ENCODE peak calls at places on chromosomes 16 and 17, in seven cellular contexts. One of them, this sample, is unnamed.

GRCh38 chr17:43528988-43529814 is 16.9 kb downstream of the ETV4 start:
- DNase-seq in prostate gland: no peak
- DNase-seq in activated CD4-positive, alpha-beta T cell treated with anti-CD3 and anti-CD28 coated beads for 48 hours: no peak
- DNase-seq in left colon: no peak
- DNase-seq in activated effector memory CD4-positive, alpha-beta T cell treated with anti-CD3 and anti-CD28 coated beads, Interleukin-2, amount 50 U/mL, for 16 hours: no peak
- DNase-seq in NCI-H2081: no peak
- DNase-seq in T-helper 17 cell: no peak
- DNase-seq in this sample: no peak

GRCh38 chr16:84548971-84549844 is 44.7 kb upstream of the MEAK7 start:
- DNase-seq in prostate gland: no peak
- DNase-seq in activated CD4-positive, alpha-beta T cell treated with anti-CD3 and anti-CD28 coated beads for 48 hours: peak; percentile 60
- DNase-seq in left colon: no peak
- DNase-seq in activated effector memory CD4-positive, alpha-beta T cell treated with anti-CD3 and anti-CD28 coated beads, Interleukin-2, amount 50 U/mL, for 16 hours: peak; percentile 81
- DNase-seq in NCI-H2081: peak; percentile 8
- DNase-seq in T-helper 17 cell: peak; percentile 26
- DNase-seq in this sample: no peak

GRCh38 chr16:57696240-57696639 is 1.6 kb downstream of the DRC7 start:
- DNase-seq in prostate gland: no peak
- DNase-seq in activated CD4-positive, alpha-beta T cell treated with anti-CD3 and anti-CD28 coated beads for 48 hours: no peak
- DNase-seq in left colon: no peak
- DNase-seq in activated effector memory CD4-positive, alpha-beta T cell treated with anti-CD3 and anti-CD28 coated beads, Interleukin-2, amount 50 U/mL, for 16 hours: no peak
- DNase-seq in NCI-H2081: no peak
- DNase-seq in T-helper 17 cell: no peak
- DNase-seq in this sample: no peak

GRCh38 chr17:35934760-35935159 is 4.2 kb upstream of the RDM1 start:
- DNase-seq in prostate gland: no peak
- DNase-seq in activated CD4-positive, alpha-beta T cell treated with anti-CD3 and anti-CD28 coated beads for 48 hours: no peak
- DNase-seq in left colon: no peak
- DNase-seq in activated effector memory CD4-positive, alpha-beta T cell treated with anti-CD3 and anti-CD28 coated beads, Interleukin-2, amount 50 U/mL, for 16 hours: no peak
- DNase-seq in NCI-H2081: no peak
- DNase-seq in T-helper 17 cell: no peak
- DNase-seq in this sample: no peak

GRCh38 chr16:583815-584591 is 5.9 kb upstream of the RAB40C start:
- DNase-seq in prostate gland: no peak
- DNase-seq in activated CD4-positive, alpha-beta T cell treated with anti-CD3 and anti-CD28 coated beads for 48 hours: no peak
- DNase-seq in left colon: no peak
- DNase-seq in activated effector memory CD4-positive, alpha-beta T cell treated with anti-CD3 and anti-CD28 coated beads, Interleukin-2, amount 50 U/mL, for 16 hours: no peak
- DNase-seq in NCI-H2081: peak; percentile 33
- DNase-seq in T-helper 17 cell: no peak
- DNase-seq in this sample: no peak

GRCh38 chr17:83099570-83100181 is 20.3 kb downstream of the METRNL start:
- DNase-seq in prostate gland: no peak
- DNase-seq in activated CD4-positive, alpha-beta T cell treated with anti-CD3 and anti-CD28 coated beads for 48 hours: no peak
- DNase-seq in left colon: no peak
- DNase-seq in activated effector memory CD4-positive, alpha-beta T cell treated with anti-CD3 and anti-CD28 coated beads, Interleukin-2, amount 50 U/mL, for 16 hours: no peak
- DNase-seq in NCI-H2081: peak; percentile 32
- DNase-seq in T-helper 17 cell: no peak
- DNase-seq in this sample: no peak

GRCh38 chr17:5584971-5585794 is 874 bp upstream of the NLRP1 start:
- DNase-seq in prostate gland: no peak
- DNase-seq in activated CD4-positive, alpha-beta T cell treated with anti-CD3 and anti-CD28 coated beads for 48 hours: no peak
- DNase-seq in left colon: no peak
- DNase-seq in activated effector memory CD4-positive, alpha-beta T cell treated with anti-CD3 and anti-CD28 coated beads, Interleukin-2, amount 50 U/mL, for 16 hours: no peak
- DNase-seq in NCI-H2081: no peak
- DNase-seq in T-helper 17 cell: no peak
- DNase-seq in this sample: no peak

GRCh38 chr17:36183001-36183810 is 6.8 kb upstream of the TBC1D3B start:
- DNase-seq in prostate gland: peak; percentile 64
- DNase-seq in activated CD4-positive, alpha-beta T cell treated with anti-CD3 and anti-CD28 coated beads for 48 hours: peak; percentile 22
- DNase-seq in left colon: peak; percentile 82
- DNase-seq in activated effector memory CD4-positive, alpha-beta T cell treated with anti-CD3 and anti-CD28 coated beads, Interleukin-2, amount 50 U/mL, for 16 hours: peak; percentile 63
- DNase-seq in NCI-H2081: no peak
- DNase-seq in T-helper 17 cell: no peak
- DNase-seq in this sample: peak; percentile 98

GRCh38 chr17:80990921-80991644 is 558 bp upstream of the CHMP6 start:
- DNase-seq in prostate gland: no peak
- DNase-seq in activated CD4-positive, alpha-beta T cell treated with anti-CD3 and anti-CD28 coated beads for 48 hours: no peak
- DNase-seq in left colon: no peak
- DNase-seq in activated effector memory CD4-positive, alpha-beta T cell treated with anti-CD3 and anti-CD28 coated beads, Interleukin-2, amount 50 U/mL, for 16 hours: peak; percentile 61
- DNase-seq in NCI-H2081: no peak
- DNase-seq in T-helper 17 cell: no peak
- DNase-seq in this sample: no peak

GRCh38 chr16:12097523-12098428 is 121.2 kb downstream of the SNX29 start:
- DNase-seq in prostate gland: peak; percentile 72
- DNase-seq in activated CD4-positive, alpha-beta T cell treated with anti-CD3 and anti-CD28 coated beads for 48 hours: no peak
- DNase-seq in left colon: no peak
- DNase-seq in activated effector memory CD4-positive, alpha-beta T cell treated with anti-CD3 and anti-CD28 coated beads, Interleukin-2, amount 50 U/mL, for 16 hours: peak; percentile 33
- DNase-seq in NCI-H2081: no peak
- DNase-seq in T-helper 17 cell: no peak
- DNase-seq in this sample: no peak

GRCh38 chr16:69166946-69167930 is 19.7 kb upstream of the SNTB2 start:
- DNase-seq in prostate gland: no peak
- DNase-seq in activated CD4-positive, alpha-beta T cell treated with anti-CD3 and anti-CD28 coated beads for 48 hours: peak; percentile 28
- DNase-seq in left colon: no peak
- DNase-seq in activated effector memory CD4-positive, alpha-beta T cell treated with anti-CD3 and anti-CD28 coated beads, Interleukin-2, amount 50 U/mL, for 16 hours: no peak
- DNase-seq in NCI-H2081: no peak
- DNase-seq in T-helper 17 cell: no peak
- DNase-seq in this sample: no peak

GRCh38 chr16:84520778-84521770 is 16.6 kb upstream of the MEAK7 start:
- DNase-seq in prostate gland: no peak
- DNase-seq in activated CD4-positive, alpha-beta T cell treated with anti-CD3 and anti-CD28 coated beads for 48 hours: no peak
- DNase-seq in left colon: no peak
- DNase-seq in activated effector memory CD4-positive, alpha-beta T cell treated with anti-CD3 and anti-CD28 coated beads, Interleukin-2, amount 50 U/mL, for 16 hours: no peak
- DNase-seq in NCI-H2081: peak; percentile 97
- DNase-seq in T-helper 17 cell: no peak
- DNase-seq in this sample: no peak

GRCh38 chr16:31715915-31716314 is 157.7 kb upstream of the ZNF267 start:
- DNase-seq in prostate gland: no peak
- DNase-seq in activated CD4-positive, alpha-beta T cell treated with anti-CD3 and anti-CD28 coated beads for 48 hours: no peak
- DNase-seq in left colon: no peak
- DNase-seq in activated effector memory CD4-positive, alpha-beta T cell treated with anti-CD3 and anti-CD28 coated beads, Interleukin-2, amount 50 U/mL, for 16 hours: no peak
- DNase-seq in NCI-H2081: no peak
- DNase-seq in T-helper 17 cell: no peak
- DNase-seq in this sample: no peak

GRCh38 chr16:53043462-53043861 is 9.2 kb downstream of the CHD9NB start:
- DNase-seq in prostate gland: peak; percentile 23
- DNase-seq in activated CD4-positive, alpha-beta T cell treated with anti-CD3 and anti-CD28 coated beads for 48 hours: no peak
- DNase-seq in left colon: peak; percentile 30
- DNase-seq in activated effector memory CD4-positive, alpha-beta T cell treated with anti-CD3 and anti-CD28 coated beads, Interleukin-2, amount 50 U/mL, for 16 hours: no peak
- DNase-seq in NCI-H2081: no peak
- DNase-seq in T-helper 17 cell: no peak
- DNase-seq in this sample: no peak

GRCh38 chr17:77096570-77097214 is 44.1 kb upstream of the SEC14L1 start:
- DNase-seq in prostate gland: peak; percentile 43
- DNase-seq in activated CD4-positive, alpha-beta T cell treated with anti-CD3 and anti-CD28 coated beads for 48 hours: no peak
- DNase-seq in left colon: no peak
- DNase-seq in activated effector memory CD4-positive, alpha-beta T cell treated with anti-CD3 and anti-CD28 coated beads, Interleukin-2, amount 50 U/mL, for 16 hours: no peak
- DNase-seq in NCI-H2081: peak; percentile 29
- DNase-seq in T-helper 17 cell: no peak
- DNase-seq in this sample: no peak

GRCh38 chr16:629289-630023 is 1.3 kb upstream of the WFIKKN1 start:
- DNase-seq in prostate gland: no peak
- DNase-seq in activated CD4-positive, alpha-beta T cell treated with anti-CD3 and anti-CD28 coated beads for 48 hours: no peak
- DNase-seq in left colon: no peak
- DNase-seq in activated effector memory CD4-positive, alpha-beta T cell treated with anti-CD3 and anti-CD28 coated beads, Interleukin-2, amount 50 U/mL, for 16 hours: no peak
- DNase-seq in NCI-H2081: no peak
- DNase-seq in T-helper 17 cell: no peak
- DNase-seq in this sample: no peak

GRCh38 chr17:72492494-72492893 is 371.7 kb downstream of the SOX9 start:
- DNase-seq in prostate gland: no peak
- DNase-seq in activated CD4-positive, alpha-beta T cell treated with anti-CD3 and anti-CD28 coated beads for 48 hours: no peak
- DNase-seq in left colon: no peak
- DNase-seq in activated effector memory CD4-positive, alpha-beta T cell treated with anti-CD3 and anti-CD28 coated beads, Interleukin-2, amount 50 U/mL, for 16 hours: no peak
- DNase-seq in NCI-H2081: no peak
- DNase-seq in T-helper 17 cell: no peak
- DNase-seq in this sample: no peak

GRCh38 chr17:78266771-78267170 is 35.3 kb downstream of the TMEM235 start:
- DNase-seq in prostate gland: no peak
- DNase-seq in activated CD4-positive, alpha-beta T cell treated with anti-CD3 and anti-CD28 coated beads for 48 hours: no peak
- DNase-seq in left colon: no peak
- DNase-seq in activated effector memory CD4-positive, alpha-beta T cell treated with anti-CD3 and anti-CD28 coated beads, Interleukin-2, amount 50 U/mL, for 16 hours: no peak
- DNase-seq in NCI-H2081: no peak
- DNase-seq in T-helper 17 cell: no peak
- DNase-seq in this sample: no peak

GRCh38 chr17:1005361-1005946 is 8.5 kb downstream of the TIMM22 start:
- DNase-seq in prostate gland: peak; percentile 77
- DNase-seq in activated CD4-positive, alpha-beta T cell treated with anti-CD3 and anti-CD28 coated beads for 48 hours: no peak
- DNase-seq in left colon: peak; percentile 48
- DNase-seq in activated effector memory CD4-positive, alpha-beta T cell treated with anti-CD3 and anti-CD28 coated beads, Interleukin-2, amount 50 U/mL, for 16 hours: no peak
- DNase-seq in NCI-H2081: peak; percentile 74
- DNase-seq in T-helper 17 cell: no peak
- DNase-seq in this sample: no peak

GRCh38 chr17:2694381-2695242 is 17.0 kb downstream of the CLUH start:
- DNase-seq in prostate gland: no peak
- DNase-seq in activated CD4-positive, alpha-beta T cell treated with anti-CD3 and anti-CD28 coated beads for 48 hours: no peak
- DNase-seq in left colon: no peak
- DNase-seq in activated effector memory CD4-positive, alpha-beta T cell treated with anti-CD3 and anti-CD28 coated beads, Interleukin-2, amount 50 U/mL, for 16 hours: peak; percentile 57
- DNase-seq in NCI-H2081: no peak
- DNase-seq in T-helper 17 cell: no peak
- DNase-seq in this sample: peak; percentile 69

GRCh38 chr17:888998-889401 is 90.6 kb downstream of the NXN start:
- DNase-seq in prostate gland: no peak
- DNase-seq in activated CD4-positive, alpha-beta T cell treated with anti-CD3 and anti-CD28 coated beads for 48 hours: peak; percentile 21
- DNase-seq in left colon: no peak
- DNase-seq in activated effector memory CD4-positive, alpha-beta T cell treated with anti-CD3 and anti-CD28 coated beads, Interleukin-2, amount 50 U/mL, for 16 hours: no peak
- DNase-seq in NCI-H2081: no peak
- DNase-seq in T-helper 17 cell: no peak
- DNase-seq in this sample: no peak

GRCh38 chr17:67058036-67058435 is 13.7 kb downstream of the CACNG1 start:
- DNase-seq in prostate gland: no peak
- DNase-seq in activated CD4-positive, alpha-beta T cell treated with anti-CD3 and anti-CD28 coated beads for 48 hours: no peak
- DNase-seq in left colon: no peak
- DNase-seq in activated effector memory CD4-positive, alpha-beta T cell treated with anti-CD3 and anti-CD28 coated beads, Interleukin-2, amount 50 U/mL, for 16 hours: no peak
- DNase-seq in NCI-H2081: no peak
- DNase-seq in T-helper 17 cell: no peak
- DNase-seq in this sample: no peak

GRCh38 chr17:77601054-77601979 is 357.2 kb upstream of the TNRC6C start:
- DNase-seq in prostate gland: no peak
- DNase-seq in activated CD4-positive, alpha-beta T cell treated with anti-CD3 and anti-CD28 coated beads for 48 hours: no peak
- DNase-seq in left colon: no peak
- DNase-seq in activated effector memory CD4-positive, alpha-beta T cell treated with anti-CD3 and anti-CD28 coated beads, Interleukin-2, amount 50 U/mL, for 16 hours: peak; percentile 25
- DNase-seq in NCI-H2081: no peak
- DNase-seq in T-helper 17 cell: no peak
- DNase-seq in this sample: no peak

GRCh38 chr16:65410801-65411200 is 288.9 kb upstream of the CDH11 start:
- DNase-seq in prostate gland: no peak
- DNase-seq in activated CD4-positive, alpha-beta T cell treated with anti-CD3 and anti-CD28 coated beads for 48 hours: no peak
- DNase-seq in left colon: no peak
- DNase-seq in activated effector memory CD4-positive, alpha-beta T cell treated with anti-CD3 and anti-CD28 coated beads, Interleukin-2, amount 50 U/mL, for 16 hours: no peak
- DNase-seq in NCI-H2081: no peak
- DNase-seq in T-helper 17 cell: no peak
- DNase-seq in this sample: no peak

GRCh38 chr16:4505356-4506153 is 29.4 kb downstream of the HMOX2 start:
- DNase-seq in prostate gland: no peak
- DNase-seq in activated CD4-positive, alpha-beta T cell treated with anti-CD3 and anti-CD28 coated beads for 48 hours: peak; percentile 76
- DNase-seq in left colon: peak; percentile 62
- DNase-seq in activated effector memory CD4-positive, alpha-beta T cell treated with anti-CD3 and anti-CD28 coated beads, Interleukin-2, amount 50 U/mL, for 16 hours: peak; percentile 87
- DNase-seq in NCI-H2081: no peak
- DNase-seq in T-helper 17 cell: peak; percentile 62
- DNase-seq in this sample: peak; percentile 72

GRCh38 chr17:65896889-65897288 is 295.0 kb downstream of the CEP112 start:
- DNase-seq in prostate gland: no peak
- DNase-seq in activated CD4-positive, alpha-beta T cell treated with anti-CD3 and anti-CD28 coated beads for 48 hours: no peak
- DNase-seq in left colon: no peak
- DNase-seq in activated effector memory CD4-positive, alpha-beta T cell treated with anti-CD3 and anti-CD28 coated beads, Interleukin-2, amount 50 U/mL, for 16 hours: no peak
- DNase-seq in NCI-H2081: peak; percentile 93
- DNase-seq in T-helper 17 cell: no peak
- DNase-seq in this sample: no peak

GRCh38 chr16:66467611-66468010 is 40.5 kb downstream of the BEAN1 start:
- DNase-seq in prostate gland: no peak
- DNase-seq in activated CD4-positive, alpha-beta T cell treated with anti-CD3 and anti-CD28 coated beads for 48 hours: no peak
- DNase-seq in left colon: no peak
- DNase-seq in activated effector memory CD4-positive, alpha-beta T cell treated with anti-CD3 and anti-CD28 coated beads, Interleukin-2, amount 50 U/mL, for 16 hours: no peak
- DNase-seq in NCI-H2081: no peak
- DNase-seq in T-helper 17 cell: no peak
- DNase-seq in this sample: no peak

GRCh38 chr16:71883193-71883848 is 661 bp downstream of the ZNF821 start:
- DNase-seq in prostate gland: peak; percentile 29
- DNase-seq in activated CD4-positive, alpha-beta T cell treated with anti-CD3 and anti-CD28 coated beads for 48 hours: peak; percentile 60
- DNase-seq in left colon: peak; percentile 58
- DNase-seq in activated effector memory CD4-positive, alpha-beta T cell treated with anti-CD3 and anti-CD28 coated beads, Interleukin-2, amount 50 U/mL, for 16 hours: peak; percentile 86
- DNase-seq in NCI-H2081: peak; percentile 10
- DNase-seq in T-helper 17 cell: peak; percentile 49
- DNase-seq in this sample: peak; percentile 55

GRCh38 chr17:42618442-42619150 is 9.1 kb downstream of the TUBG1 start:
- DNase-seq in prostate gland: peak; percentile 63
- DNase-seq in activated CD4-positive, alpha-beta T cell treated with anti-CD3 and anti-CD28 coated beads for 48 hours: no peak
- DNase-seq in left colon: peak; percentile 78
- DNase-seq in activated effector memory CD4-positive, alpha-beta T cell treated with anti-CD3 and anti-CD28 coated beads, Interleukin-2, amount 50 U/mL, for 16 hours: no peak
- DNase-seq in NCI-H2081: peak; percentile 69
- DNase-seq in T-helper 17 cell: no peak
- DNase-seq in this sample: peak; percentile 49

GRCh38 chr17:45334701-45335677 is 18.2 kb upstream of the MAP3K14 start:
- DNase-seq in prostate gland: no peak
- DNase-seq in activated CD4-positive, alpha-beta T cell treated with anti-CD3 and anti-CD28 coated beads for 48 hours: no peak
- DNase-seq in left colon: no peak
- DNase-seq in activated effector memory CD4-positive, alpha-beta T cell treated with anti-CD3 and anti-CD28 coated beads, Interleukin-2, amount 50 U/mL, for 16 hours: peak; percentile 22
- DNase-seq in NCI-H2081: peak; percentile 56
- DNase-seq in T-helper 17 cell: no peak
- DNase-seq in this sample: no peak

GRCh38 chr17:75524971-75525805 is at the start of gene LLGL2:
- DNase-seq in prostate gland: peak; percentile 89
- DNase-seq in activated CD4-positive, alpha-beta T cell treated with anti-CD3 and anti-CD28 coated beads for 48 hours: peak; percentile 77
- DNase-seq in left colon: peak; percentile 89
- DNase-seq in activated effector memory CD4-positive, alpha-beta T cell treated with anti-CD3 and anti-CD28 coated beads, Interleukin-2, amount 50 U/mL, for 16 hours: peak; percentile 95
- DNase-seq in NCI-H2081: peak; percentile 96
- DNase-seq in T-helper 17 cell: peak; percentile 88
- DNase-seq in this sample: peak; percentile 96

This sample was measured in left lung.